ENCODE peak calls at places on chromosomes 11 and 22, in ten cellular contexts. P is kidney; X is A172; W is activated CD4-positive, alpha-beta T cell treated with anti-CD3 and anti-CD28 coated beads, Interleukin-2, amount 50 U/mL, for 24 hours; Z is HEK293T; Q is activated T-helper 1 cell treated with anti-CD3 and anti-CD28 coated beads, Interleukin-12 subunit alpha, Interleukin-12 subunit beta, Interleukin-2, Interleukin-4 antibody, amounts not matched to agents 30 ng/mL and 10 ng/mL and 1 ng/mL, durations not matched to agents 14 hours and 24 hours and 36 hours; D is type B pancreatic cell; A is HS-27A; C is SJSA1; Y is T-helper 1 cell. H is an unnamed sample.

GRCh38 chr11:69311767-69312385 is 17.9 kb downstream of the MYEOV start:
- DNase-seq in W (no peak), A (no peak), P (no peak), Q (no peak), Y (peak; percentile 48), Z (no peak), X (no peak), C (peak; percentile 92), D (no peak), H (no peak)

GRCh38 chr11:118870396-118871343 is 13.0 kb upstream of the CXCR5 start:
- DNase-seq in Z (no peak), A (no peak), D (no peak), P (peak; percentile 92), Y (peak; percentile 76), W (no peak), Q (no peak), C (no peak), X (no peak), H (no peak)

GRCh38 chr11:35373284-35373933 is 45.9 kb downstream of the SLC1A2 start:
- DNase-seq in Y (no peak), X (no peak), P (no peak), Q (no peak), Z (no peak), A (no peak), D (no peak), C (no peak), W (no peak), H (peak; percentile 71)

GRCh38 chr11:1888347-1888753 is 3.3 kb downstream of the PRR33 start:
- DNase-seq in C (no peak), A (no peak), X (no peak), D (no peak), Q (no peak), W (no peak), Z (no peak), Y (no peak), P (peak; percentile 68), H (no peak)

GRCh38 chr11:75797116-75797515 is 17.9 kb upstream of the UVRAG start:
- DNase-seq in C (no peak), D (no peak), P (peak; percentile 25), Z (no peak), Y (no peak), W (no peak), Q (no peak), A (no peak), X (no peak), H (no peak)

GRCh38 chr11:45300715-45301114 is 14.6 kb upstream of the SYT13 start:
- DNase-seq in W (no peak), Q (no peak), D (no peak), A (no peak), Y (no peak), C (peak; percentile 33), Z (no peak), X (no peak), P (no peak), H (no peak)

GRCh38 chr22:42229455-42230149 is 40.9 kb downstream of the TCF20 start:
- DNase-seq in W (no peak), D (no peak), Z (no peak), Y (no peak), Q (no peak), A (no peak), C (no peak), P (no peak), X (no peak), H (no peak)

GRCh38 chr11:83051760-83052671 is 19.7 kb downstream of the RAB30 start:
- DNase-seq in Q (no peak), P (no peak), Y (no peak), C (peak; percentile 42), A (peak; percentile 84), Z (no peak), W (no peak), X (peak; percentile 73), D (no peak), H (no peak)

GRCh38 chr11:102177974-102178631 is 67.9 kb downstream of the YAP1 start:
- DNase-seq in X (peak; percentile 78), Y (peak; percentile 1), Q (no peak), Z (no peak), D (no peak), P (no peak), A (peak; percentile 50), W (no peak), C (no peak), H (no peak)

GRCh38 chr11:28760676-28761390 is 652.6 kb downstream of the METTL15 start:
- DNase-seq in D (no peak), Q (no peak), A (peak; percentile 59), W (no peak), C (no peak), X (peak; percentile 81), Z (no peak), Y (no peak), P (no peak), H (no peak)

GRCh38 chr11:71459767-71460320 is 6.8 kb downstream of the NADSYN1 start:
- DNase-seq in A (no peak), W (no peak), Z (no peak), C (no peak), P (peak; percentile 26), Y (no peak), X (no peak), Q (no peak), D (no peak), H (no peak)

GRCh38 chr11:37108436-37109204 is 510.6 kb upstream of the RAG2 start:
- DNase-seq in W (no peak), A (no peak), Q (no peak), D (no peak), P (no peak), X (no peak), C (no peak), Z (no peak), Y (no peak), H (no peak)

GRCh38 chr11:61973603-61974162 is 6.2 kb upstream of the FTH1 start:
- DNase-seq in W (no peak), Y (no peak), P (no peak), Q (no peak), A (no peak), D (no peak), X (no peak), C (peak; percentile 44), Z (no peak), H (no peak)

GRCh38 chr11:77191823-77192495 is 63.9 kb downstream of the MYO7A start:
- DNase-seq in Y (peak; percentile 27), C (no peak), P (peak; percentile 82), X (no peak), A (peak; percentile 46), Q (peak; percentile 9), W (peak; percentile 46), D (peak; percentile 82), Z (peak; percentile 81), H (peak; percentile 90)

GRCh38 chr11:126079640-126080205 is 17.1 kb upstream of the CDON start:
- DNase-seq in A (no peak), X (no peak), Y (no peak), Z (peak; percentile 48), D (no peak), P (no peak), C (no peak), Q (no peak), W (no peak), H (no peak)

GRCh38 chr22:44545773-44546172 is 47.7 kb upstream of the RTL6 start:
- DNase-seq in A (no peak), Z (no peak), P (no peak), Y (no peak), Q (no peak), W (no peak), D (no peak), C (no peak), X (no peak), H (no peak)

GRCh38 chr11:14190992-14191773 is 167.8 kb downstream of the RRAS2 start:
- DNase-seq in W (no peak), X (no peak), Q (no peak), P (no peak), Y (no peak), C (no peak), A (no peak), D (no peak), Z (no peak), H (no peak)

GRCh38 chr11:32434387-32435151 is 770 bp downstream of the WT1 start:
- DNase-seq in Z (peak; percentile 61), Q (no peak), P (no peak), W (no peak), C (no peak), D (no peak), X (peak; percentile 48), Y (no peak), A (no peak), H (no peak)

GRCh38 chr11:2385156-2386151 is 8.3 kb downstream of the CD81 start:
- DNase-seq in Q (no peak), D (no peak), P (peak; percentile 64), A (no peak), Y (no peak), C (no peak), Z (no peak), X (no peak), W (no peak), H (no peak)

GRCh38 chr22:39205344-39206021 is 39.3 kb downstream of the PDGFB start:
- DNase-seq in Z (no peak), W (no peak), Y (no peak), C (peak; percentile 70), X (peak; percentile 83), Q (no peak), D (no peak), A (peak; percentile 60), P (peak; percentile 49), H (no peak)

GRCh38 chr11:44746894-44747293 is 20.1 kb downstream of the TSPAN18 start:
- DNase-seq in Z (no peak), A (no peak), P (no peak), C (no peak), Q (no peak), W (no peak), X (no peak), D (no peak), Y (no peak), H (no peak)

GRCh38 chr11:68396526-68396925 is 64.0 kb upstream of the PPP6R3 start:
- DNase-seq in Y (no peak), W (no peak), P (no peak), Z (no peak), A (no peak), X (no peak), C (no peak), D (no peak), Q (no peak), H (no peak)

H was measured in stomach.